ENCODE peak calls at places on chromosomes 13 and 19, in four cellular contexts. One of them, this sample, is unnamed.

GRCh38 chr19:48085077-48085476 is 25.5 kb downstream of the PLA2G4C start:
- DNase-seq in epithelial cell of prostate: no peak
- DNase-seq in nucleus accumbens: no peak
- DNase-seq in activated CD8-positive, alpha-beta memory T cell treated with anti-CD3 and anti-CD28 coated beads, Interleukin-2, amount 50 U/mL, for 4 hours: no peak
- DNase-seq in this sample: no peak

GRCh38 chr13:91359566-91359965 is 12.1 kb downstream of the MIR17HG start:
- DNase-seq in epithelial cell of prostate: no peak
- DNase-seq in nucleus accumbens: no peak
- DNase-seq in activated CD8-positive, alpha-beta memory T cell treated with anti-CD3 and anti-CD28 coated beads, Interleukin-2, amount 50 U/mL, for 4 hours: no peak
- DNase-seq in this sample: no peak

GRCh38 chr13:27605610-27606200 is 14.6 kb downstream of the LNX2 start:
- DNase-seq in epithelial cell of prostate: no peak
- DNase-seq in activated CD8-positive, alpha-beta memory T cell treated with anti-CD3 and anti-CD28 coated beads, Interleukin-2, amount 50 U/mL, for 4 hours: no peak
- DNase-seq in nucleus accumbens: no peak
- DNase-seq in this sample: no peak

GRCh38 chr19:3046621-3047306 is 15.5 kb downstream of the TLE5 start:
- DNase-seq in nucleus accumbens: no peak
- DNase-seq in activated CD8-positive, alpha-beta memory T cell treated with anti-CD3 and anti-CD28 coated beads, Interleukin-2, amount 50 U/mL, for 4 hours: no peak
- DNase-seq in epithelial cell of prostate: no peak
- DNase-seq in this sample: no peak

GRCh38 chr13:31909889-31910551 is 121.6 kb upstream of the FRY start:
- DNase-seq in epithelial cell of prostate: no peak
- DNase-seq in activated CD8-positive, alpha-beta memory T cell treated with anti-CD3 and anti-CD28 coated beads, Interleukin-2, amount 50 U/mL, for 4 hours: peak
- DNase-seq in nucleus accumbens: no peak
- DNase-seq in this sample: peak

GRCh38 chr19:1873524-1874473 is 10.4 kb upstream of the KLF16 start:
- DNase-seq in epithelial cell of prostate: no peak
- DNase-seq in activated CD8-positive, alpha-beta memory T cell treated with anti-CD3 and anti-CD28 coated beads, Interleukin-2, amount 50 U/mL, for 4 hours: no peak
- DNase-seq in nucleus accumbens: peak
- DNase-seq in this sample: no peak

GRCh38 chr13:112159575-112160547 is 92.9 kb downstream of the SOX1 start:
- DNase-seq in epithelial cell of prostate: no peak
- DNase-seq in nucleus accumbens: no peak
- DNase-seq in activated CD8-positive, alpha-beta memory T cell treated with anti-CD3 and anti-CD28 coated beads, Interleukin-2, amount 50 U/mL, for 4 hours: no peak
- DNase-seq in this sample: no peak

GRCh38 chr13:87172166-87172825 is 498.9 kb upstream of the SLITRK5 start:
- DNase-seq in activated CD8-positive, alpha-beta memory T cell treated with anti-CD3 and anti-CD28 coated beads, Interleukin-2, amount 50 U/mL, for 4 hours: no peak
- DNase-seq in epithelial cell of prostate: no peak
- DNase-seq in nucleus accumbens: no peak
- DNase-seq in this sample: no peak

GRCh38 chr13:30422056-30422914 is at the start of gene UBE2L5:
- DNase-seq in activated CD8-positive, alpha-beta memory T cell treated with anti-CD3 and anti-CD28 coated beads, Interleukin-2, amount 50 U/mL, for 4 hours: peak
- DNase-seq in epithelial cell of prostate: peak
- DNase-seq in nucleus accumbens: peak
- DNase-seq in this sample: no peak

GRCh38 chr19:511101-511841 is 4.0 kb downstream of the TPGS1 start:
- DNase-seq in nucleus accumbens: peak
- DNase-seq in activated CD8-positive, alpha-beta memory T cell treated with anti-CD3 and anti-CD28 coated beads, Interleukin-2, amount 50 U/mL, for 4 hours: peak
- DNase-seq in epithelial cell of prostate: no peak
- DNase-seq in this sample: peak

GRCh38 chr13:73275163-73275562 is 216.4 kb downstream of the KLF5 start:
- DNase-seq in epithelial cell of prostate: no peak
- DNase-seq in nucleus accumbens: no peak
- DNase-seq in activated CD8-positive, alpha-beta memory T cell treated with anti-CD3 and anti-CD28 coated beads, Interleukin-2, amount 50 U/mL, for 4 hours: no peak
- DNase-seq in this sample: no peak

GRCh38 chr13:43640476-43640875 is 146.3 kb downstream of the ENOX1 start:
- DNase-seq in epithelial cell of prostate: no peak
- DNase-seq in nucleus accumbens: no peak
- DNase-seq in activated CD8-positive, alpha-beta memory T cell treated with anti-CD3 and anti-CD28 coated beads, Interleukin-2, amount 50 U/mL, for 4 hours: no peak
- DNase-seq in this sample: no peak

GRCh38 chr13:98997738-98998641 is 20.1 kb upstream of the DOCK9 start:
- DNase-seq in activated CD8-positive, alpha-beta memory T cell treated with anti-CD3 and anti-CD28 coated beads, Interleukin-2, amount 50 U/mL, for 4 hours: peak
- DNase-seq in nucleus accumbens: no peak
- DNase-seq in epithelial cell of prostate: no peak
- DNase-seq in this sample: peak

GRCh38 chr13:112768795-112769411 is 79.1 kb downstream of the ATP11A start:
- DNase-seq in epithelial cell of prostate: no peak
- DNase-seq in nucleus accumbens: no peak
- DNase-seq in activated CD8-positive, alpha-beta memory T cell treated with anti-CD3 and anti-CD28 coated beads, Interleukin-2, amount 50 U/mL, for 4 hours: peak
- DNase-seq in this sample: no peak

GRCh38 chr19:1161716-1162115 is 12.4 kb downstream of the SBNO2 start:
- DNase-seq in activated CD8-positive, alpha-beta memory T cell treated with anti-CD3 and anti-CD28 coated beads, Interleukin-2, amount 50 U/mL, for 4 hours: no peak
- DNase-seq in nucleus accumbens: no peak
- DNase-seq in epithelial cell of prostate: no peak
- DNase-seq in this sample: no peak

GRCh38 chr19:2058570-2059421 is 7.8 kb upstream of the MKNK2 start:
- DNase-seq in activated CD8-positive, alpha-beta memory T cell treated with anti-CD3 and anti-CD28 coated beads, Interleukin-2, amount 50 U/mL, for 4 hours: no peak
- DNase-seq in nucleus accumbens: no peak
- DNase-seq in epithelial cell of prostate: no peak
- DNase-seq in this sample: no peak

GRCh38 chr19:52007436-52007804 is 591 bp downstream of the ZNF615 start:
- DNase-seq in epithelial cell of prostate: no peak
- DNase-seq in nucleus accumbens: no peak
- DNase-seq in activated CD8-positive, alpha-beta memory T cell treated with anti-CD3 and anti-CD28 coated beads, Interleukin-2, amount 50 U/mL, for 4 hours: no peak
- DNase-seq in this sample: no peak

GRCh38 chr13:60755380-60756163 is 358.6 kb downstream of the TDRD3 start:
- DNase-seq in nucleus accumbens: no peak
- DNase-seq in activated CD8-positive, alpha-beta memory T cell treated with anti-CD3 and anti-CD28 coated beads, Interleukin-2, amount 50 U/mL, for 4 hours: no peak
- DNase-seq in epithelial cell of prostate: no peak
- DNase-seq in this sample: no peak

GRCh38 chr19:50039968-50040367 is 14.2 kb downstream of the ZNF473 start:
- DNase-seq in activated CD8-positive, alpha-beta memory T cell treated with anti-CD3 and anti-CD28 coated beads, Interleukin-2, amount 50 U/mL, for 4 hours: no peak
- DNase-seq in epithelial cell of prostate: no peak
- DNase-seq in nucleus accumbens: no peak
- DNase-seq in this sample: no peak

GRCh38 chr19:46221981-46222610 is 7.4 kb upstream of the IGFL1 start:
- DNase-seq in activated CD8-positive, alpha-beta memory T cell treated with anti-CD3 and anti-CD28 coated beads, Interleukin-2, amount 50 U/mL, for 4 hours: no peak
- DNase-seq in nucleus accumbens: no peak
- DNase-seq in epithelial cell of prostate: peak
- DNase-seq in this sample: no peak

GRCh38 chr19:2902590-2903218 is 2.0 kb downstream of the ZNF57 start:
- DNase-seq in activated CD8-positive, alpha-beta memory T cell treated with anti-CD3 and anti-CD28 coated beads, Interleukin-2, amount 50 U/mL, for 4 hours: no peak
- DNase-seq in nucleus accumbens: no peak
- DNase-seq in epithelial cell of prostate: no peak
- DNase-seq in this sample: no peak

GRCh38 chr19:18762125-18763023 is 28.7 kb downstream of the COMP start:
- DNase-seq in epithelial cell of prostate: peak
- DNase-seq in nucleus accumbens: peak
- DNase-seq in activated CD8-positive, alpha-beta memory T cell treated with anti-CD3 and anti-CD28 coated beads, Interleukin-2, amount 50 U/mL, for 4 hours: no peak
- DNase-seq in this sample: no peak

GRCh38 chr19:7197169-7197759 is 97.0 kb downstream of the INSR start:
- DNase-seq in activated CD8-positive, alpha-beta memory T cell treated with anti-CD3 and anti-CD28 coated beads, Interleukin-2, amount 50 U/mL, for 4 hours: peak
- DNase-seq in epithelial cell of prostate: peak
- DNase-seq in nucleus accumbens: peak
- DNase-seq in this sample: peak

GRCh38 chr13:48904668-48905290 is 70.9 kb upstream of the FNDC3A start:
- DNase-seq in epithelial cell of prostate: no peak
- DNase-seq in nucleus accumbens: no peak
- DNase-seq in activated CD8-positive, alpha-beta memory T cell treated with anti-CD3 and anti-CD28 coated beads, Interleukin-2, amount 50 U/mL, for 4 hours: no peak
- DNase-seq in this sample: no peak

GRCh38 chr13:25973576-25973975 is 78.2 kb downstream of the SHISA2 start:
- DNase-seq in epithelial cell of prostate: no peak
- DNase-seq in nucleus accumbens: no peak
- DNase-seq in activated CD8-positive, alpha-beta memory T cell treated with anti-CD3 and anti-CD28 coated beads, Interleukin-2, amount 50 U/mL, for 4 hours: no peak
- DNase-seq in this sample: no peak

GRCh38 chr19:31355330-31356289 is 6.4 kb upstream of the TSHZ3 start:
- DNase-seq in epithelial cell of prostate: no peak
- DNase-seq in activated CD8-positive, alpha-beta memory T cell treated with anti-CD3 and anti-CD28 coated beads, Interleukin-2, amount 50 U/mL, for 4 hours: no peak
- DNase-seq in nucleus accumbens: no peak
- DNase-seq in this sample: no peak

GRCh38 chr19:17510220-17510993 is 1.0 kb upstream of the PGLS start:
- DNase-seq in activated CD8-positive, alpha-beta memory T cell treated with anti-CD3 and anti-CD28 coated beads, Interleukin-2, amount 50 U/mL, for 4 hours: no peak
- DNase-seq in epithelial cell of prostate: no peak
- DNase-seq in nucleus accumbens: no peak
- DNase-seq in this sample: no peak

GRCh38 chr13:21913010-21913409 is 242.1 kb downstream of the FGF9 start:
- DNase-seq in activated CD8-positive, alpha-beta memory T cell treated with anti-CD3 and anti-CD28 coated beads, Interleukin-2, amount 50 U/mL, for 4 hours: no peak
- DNase-seq in epithelial cell of prostate: no peak
- DNase-seq in nucleus accumbens: no peak
- DNase-seq in this sample: no peak

GRCh38 chr13:49586717-49587116 is 1.4 kb upstream of the RCBTB1 start:
- DNase-seq in activated CD8-positive, alpha-beta memory T cell treated with anti-CD3 and anti-CD28 coated beads, Interleukin-2, amount 50 U/mL, for 4 hours: no peak
- DNase-seq in epithelial cell of prostate: no peak
- DNase-seq in nucleus accumbens: no peak
- DNase-seq in this sample: no peak

GRCh38 chr19:45115809-45116615 is 23.0 kb downstream of the PPP1R37 start:
- DNase-seq in epithelial cell of prostate: no peak
- DNase-seq in nucleus accumbens: no peak
- DNase-seq in activated CD8-positive, alpha-beta memory T cell treated with anti-CD3 and anti-CD28 coated beads, Interleukin-2, amount 50 U/mL, for 4 hours: no peak
- DNase-seq in this sample: no peak

This sample was measured in keratinocyte.